ENCODE peak calls at places on chromosome 7, in eight cellular contexts. S is COR-L47; L is RKO; F is T-helper 9 cell; X is CD4-positive, alpha-beta T cell; I is caudate nucleus; U is T-helper 22 cell; H is activated T-cell treated with anti-CD3 and anti-CD28 coated beads, Interleukin-2, amount 50 U/mL, for 24 hours. B is an unnamed sample.

GRCh38 chr7:129778770-129779601 is 167.5 kb downstream of the NRF1 start:
- DNase-seq in I (no peak), S (peak; percentile 24), U (no peak), X (no peak), L (peak; percentile 56), H (peak; percentile 46), F (no peak), B (no peak)

GRCh38 chr7:74606101-74606908 is 51.2 kb upstream of the GTF2I start:
- DNase-seq in I (peak; percentile 64), X (peak; percentile 44), F (peak; percentile 13), L (no peak), U (no peak), H (peak; percentile 72), S (no peak), B (no peak)

GRCh38 chr7:75732764-75733630 is 5.7 kb downstream of the HIP1 start:
- DNase-seq in I (no peak), H (no peak), X (no peak), U (no peak), S (no peak), F (no peak), L (peak; percentile 40), B (no peak)

GRCh38 chr7:117837841-117838240 is 35.4 kb downstream of the CTTNBP2 start:
- DNase-seq in X (no peak), F (no peak), U (no peak), I (no peak), S (no peak), H (no peak), L (no peak), B (no peak)

GRCh38 chr7:68853254-68853653 is 745.0 kb upstream of the AUTS2 start:
- DNase-seq in X (no peak), F (no peak), H (no peak), U (no peak), I (peak; percentile 70), S (no peak), L (no peak), B (no peak)

GRCh38 chr7:71350680-71351079 is 218.7 kb downstream of the GALNT17 start:
- DNase-seq in L (no peak), I (no peak), F (no peak), S (no peak), X (no peak), U (no peak), H (no peak), B (no peak)

GRCh38 chr7:116776610-116777289 is 85.6 kb upstream of the CAPZA2 start:
- DNase-seq in S (no peak), U (no peak), L (peak; percentile 88), F (no peak), H (no peak), X (no peak), I (no peak), B (no peak)

GRCh38 chr7:7913506-7913905 is 55.1 kb upstream of the GLCCI1 start:
- DNase-seq in S (no peak), F (no peak), L (no peak), H (no peak), U (no peak), X (no peak), I (no peak), B (no peak)

GRCh38 chr7:39413866-39414668 is 152.1 kb upstream of the YAE1 start:
- DNase-seq in S (peak; percentile 64), X (peak; percentile 18), F (no peak), I (peak; percentile 10), U (no peak), L (no peak), H (peak; percentile 61), B (no peak)

GRCh38 chr7:98317366-98318040 is 36.0 kb downstream of the BRI3 start:
- DNase-seq in U (no peak), I (no peak), F (no peak), L (no peak), H (no peak), S (no peak), X (no peak), B (no peak)

GRCh38 chr7:68449099-68449498 is 1149.2 kb upstream of the AUTS2 start:
- DNase-seq in X (no peak), U (no peak), L (no peak), S (no peak), I (no peak), H (no peak), F (no peak), B (no peak)

GRCh38 chr7:40859965-40860543 is 725.2 kb downstream of the SUGCT start:
- DNase-seq in U (no peak), F (no peak), S (no peak), L (no peak), I (no peak), H (no peak), X (no peak), B (no peak)

GRCh38 chr7:1693419-1693990 is 23.4 kb downstream of the ELFN1 start:
- DNase-seq in X (no peak), U (no peak), H (peak; percentile 25), F (no peak), I (peak; percentile 72), L (no peak), S (peak; percentile 38), B (peak; percentile 33)

GRCh38 chr7:55794527-55794926 is 68.0 kb downstream of the SEPTIN14 start:
- DNase-seq in X (no peak), U (no peak), S (no peak), L (peak; percentile 47), I (no peak), H (no peak), F (no peak), B (no peak)

GRCh38 chr7:148738737-148739535 is 40.2 kb downstream of the CUL1 start:
- DNase-seq in X (no peak), I (peak; percentile 30), S (no peak), U (no peak), H (no peak), L (no peak), F (no peak), B (no peak)

GRCh38 chr7:151990567-151990966 is 34.3 kb downstream of the GALNTL5 start:
- DNase-seq in F (no peak), L (peak; percentile 84), X (no peak), U (no peak), H (no peak), I (no peak), S (no peak), B (peak; percentile 57)

GRCh38 chr7:105926131-105926530 is 36.9 kb upstream of the CDHR3 start:
- DNase-seq in I (no peak), S (no peak), X (no peak), L (no peak), U (no peak), F (no peak), H (no peak), B (no peak)

GRCh38 chr7:128399991-128400390 is 9.8 kb downstream of the IMPDH1 start:
- DNase-seq in X (no peak), F (no peak), U (no peak), L (no peak), I (no peak), H (no peak), S (no peak), B (no peak)

GRCh38 chr7:99070361-99070760 is 73.5 kb downstream of the SMURF1 start:
- DNase-seq in L (no peak), F (no peak), I (no peak), X (no peak), U (no peak), S (no peak), H (no peak), B (no peak)

GRCh38 chr7:127792528-127793342 is 140.7 kb downstream of the SND1 start:
- DNase-seq in H (peak; percentile 46), I (no peak), U (no peak), L (peak; percentile 51), S (no peak), F (peak; percentile 2), X (peak; percentile 0), B (no peak)

GRCh38 chr7:6258440-6259182 is 13.8 kb downstream of the CYTH3 start:
- DNase-seq in L (no peak), F (no peak), I (no peak), U (no peak), X (no peak), H (no peak), S (no peak), B (no peak)

GRCh38 chr7:2219606-2220005 is 13.1 kb downstream of the MAD1L1 start:
- DNase-seq in I (no peak), H (no peak), X (no peak), U (no peak), F (no peak), L (no peak), S (no peak), B (no peak)

GRCh38 chr7:27129729-27130539 is 623 bp downstream of the HOXA4 start:
- DNase-seq in U (no peak), H (peak; percentile 40), S (no peak), I (no peak), L (peak; percentile 59), F (no peak), X (no peak), B (no peak)

GRCh38 chr7:30430300-30430699 is 48.3 kb downstream of the NOD1 start:
- DNase-seq in X (no peak), I (no peak), F (no peak), L (no peak), H (no peak), S (no peak), U (no peak), B (peak; percentile 56)

GRCh38 chr7:135434047-135434446 is 75.9 kb downstream of the CNOT4 start:
- DNase-seq in F (no peak), I (no peak), L (no peak), U (no peak), X (no peak), H (no peak), S (no peak), B (no peak)

GRCh38 chr7:96654630-96655188 is 54.9 kb downstream of the SEM1 start:
- DNase-seq in F (no peak), U (no peak), L (no peak), X (no peak), S (peak; percentile 71), H (no peak), I (no peak), B (no peak)

GRCh38 chr7:235576-236395 is 43.4 kb downstream of the FAM20C start:
- DNase-seq in F (no peak), I (no peak), H (no peak), X (no peak), U (no peak), S (no peak), L (no peak), B (no peak)

GRCh38 chr7:6442114-6442513 is 5.6 kb downstream of the DAGLB start:
- DNase-seq in U (no peak), L (no peak), S (no peak), H (no peak), X (no peak), I (no peak), F (no peak), B (no peak)

GRCh38 chr7:86951895-86952294 is 107.6 kb downstream of the ELAPOR2 start:
- DNase-seq in U (no peak), S (no peak), I (no peak), H (no peak), X (no peak), F (no peak), L (no peak), B (no peak)

GRCh38 chr7:70762697-70763096 is 369.2 kb upstream of the GALNT17 start:
- DNase-seq in L (no peak), S (no peak), I (no peak), F (no peak), U (no peak), H (no peak), X (no peak), B (no peak)

GRCh38 chr7:154427527-154427926 is 375.3 kb downstream of the DPP6 start:
- DNase-seq in H (no peak), I (peak; percentile 32), S (no peak), L (no peak), U (no peak), F (no peak), X (no peak), B (no peak)

GRCh38 chr7:80827238-80827633 is 91.6 kb downstream of the SEMA3C start:
- DNase-seq in I (no peak), S (no peak), H (no peak), L (no peak), U (no peak), F (no peak), X (no peak), B (no peak)

GRCh38 chr7:48085433-48085791 is 3.7 kb upstream of the UPP1 start:
- DNase-seq in X (no peak), H (no peak), S (no peak), F (no peak), U (no peak), I (no peak), L (no peak), B (no peak)

GRCh38 chr7:158572000-158572828 is 15.4 kb downstream of the PTPRN2 start:
- DNase-seq in F (no peak), I (peak; percentile 43), L (peak; percentile 24), S (peak; percentile 78), U (no peak), H (no peak), X (no peak), B (no peak)